ENCODE peak calls at places on chromosome 22, in nine cellular contexts. H, G, I, X, K, B, M, R and E are unnamed samples.

GRCh38 chr22:33492210-33492651 is 428.0 kb downstream of the LARGE1 start:
- DNase-seq in H (no peak), G (no peak), I (peak), X (no peak), K (no peak), B (no peak), M (no peak), R (no peak), E (no peak)

GRCh38 chr22:42700901-42701300 is 19.8 kb downstream of the A4GALT start:
- DNase-seq in H (no peak), G (no peak), I (no peak), X (no peak), K (no peak), B (no peak), M (no peak), R (no peak), E (no peak)

GRCh38 chr22:20576445-20576816 is 69.0 kb downstream of the MED15 start:
- DNase-seq in H (no peak), G (no peak), I (no peak), X (no peak), K (no peak), B (no peak), M (no peak), R (no peak), E (no peak)

GRCh38 chr22:21949569-21949918 is 3.1 kb downstream of the PPM1F start:
- DNase-seq in H (no peak), G (no peak), I (no peak), X (no peak), K (no peak), B (no peak), M (no peak), R (no peak), E (no peak)

GRCh38 chr22:41524283-41524682 is 20.0 kb downstream of the POLR3H start:
- DNase-seq in H (peak), G (no peak), I (no peak), X (peak), K (peak), B (no peak), M (no peak), R (no peak), E (peak)

GRCh38 chr22:27554841-27555456 is 246.6 kb downstream of the MN1 start:
- DNase-seq in H (no peak), G (no peak), I (no peak), X (no peak), K (no peak), B (no peak), M (no peak), R (no peak), E (no peak)

GRCh38 chr22:41338614-41339212 is 37.4 kb downstream of the ZC3H7B start:
- DNase-seq in H (no peak), G (no peak), I (no peak), X (no peak), K (no peak), B (no peak), M (no peak), R (no peak), E (no peak)

GRCh38 chr22:19060356-19061009 is 61.7 kb downstream of the DGCR2 start:
- DNase-seq in H (no peak), G (no peak), I (no peak), X (no peak), K (no peak), B (no peak), M (no peak), R (no peak), E (peak)

GRCh38 chr22:32661296-32661695 is 140.2 kb upstream of the TIMP3 start:
- DNase-seq in H (peak), G (no peak), I (no peak), X (peak), K (peak), B (no peak), M (no peak), R (no peak), E (peak)

GRCh38 chr22:31090217-31091085 is 9.3 kb downstream of the SMTN start:
- DNase-seq in H (peak), G (no peak), I (no peak), X (no peak), K (no peak), B (no peak), M (no peak), R (no peak), E (no peak)

GRCh38 chr22:49366437-49366836 is 461.2 kb downstream of the BRD1 start:
- DNase-seq in H (no peak), G (no peak), I (no peak), X (no peak), K (no peak), B (no peak), M (no peak), R (no peak), E (no peak)

GRCh38 chr22:49142891-49143290 is 684.8 kb downstream of the BRD1 start:
- DNase-seq in H (no peak), G (no peak), I (no peak), X (no peak), K (no peak), B (no peak), M (no peak), R (no peak), E (no peak)

GRCh38 chr22:50246242-50247175 is 1.7 kb upstream of the TUBGCP6 start:
- DNase-seq in H (no peak), G (no peak), I (no peak), X (no peak), K (no peak), B (no peak), M (peak), R (no peak), E (no peak)

GRCh38 chr22:30308518-30309230 is 18.1 kb downstream of the TBC1D10A start:
- DNase-seq in H (peak), G (no peak), I (no peak), X (peak), K (no peak), B (no peak), M (no peak), R (no peak), E (no peak)

GRCh38 chr22:48177591-48177990 is 1415.1 kb downstream of the TBC1D22A start:
- DNase-seq in H (no peak), G (no peak), I (no peak), X (no peak), K (no peak), B (no peak), M (no peak), R (no peak), E (no peak)

GRCh38 chr22:20973634-20974286 is 6.7 kb downstream of the AIFM3 start:
- DNase-seq in H (no peak), G (no peak), I (no peak), X (no peak), K (no peak), B (no peak), M (no peak), R (no peak), E (no peak)

GRCh38 chr22:26527574-26528465 is 15.5 kb upstream of the TFIP11 start:
- DNase-seq in H (no peak), G (no peak), I (no peak), X (no peak), K (no peak), B (no peak), M (no peak), R (no peak), E (no peak)

GRCh38 chr22:41485033-41485432 is 16.1 kb downstream of the ACO2 start:
- DNase-seq in H (peak), G (no peak), I (no peak), X (peak), K (no peak), B (no peak), M (no peak), R (no peak), E (no peak)

DNA sequence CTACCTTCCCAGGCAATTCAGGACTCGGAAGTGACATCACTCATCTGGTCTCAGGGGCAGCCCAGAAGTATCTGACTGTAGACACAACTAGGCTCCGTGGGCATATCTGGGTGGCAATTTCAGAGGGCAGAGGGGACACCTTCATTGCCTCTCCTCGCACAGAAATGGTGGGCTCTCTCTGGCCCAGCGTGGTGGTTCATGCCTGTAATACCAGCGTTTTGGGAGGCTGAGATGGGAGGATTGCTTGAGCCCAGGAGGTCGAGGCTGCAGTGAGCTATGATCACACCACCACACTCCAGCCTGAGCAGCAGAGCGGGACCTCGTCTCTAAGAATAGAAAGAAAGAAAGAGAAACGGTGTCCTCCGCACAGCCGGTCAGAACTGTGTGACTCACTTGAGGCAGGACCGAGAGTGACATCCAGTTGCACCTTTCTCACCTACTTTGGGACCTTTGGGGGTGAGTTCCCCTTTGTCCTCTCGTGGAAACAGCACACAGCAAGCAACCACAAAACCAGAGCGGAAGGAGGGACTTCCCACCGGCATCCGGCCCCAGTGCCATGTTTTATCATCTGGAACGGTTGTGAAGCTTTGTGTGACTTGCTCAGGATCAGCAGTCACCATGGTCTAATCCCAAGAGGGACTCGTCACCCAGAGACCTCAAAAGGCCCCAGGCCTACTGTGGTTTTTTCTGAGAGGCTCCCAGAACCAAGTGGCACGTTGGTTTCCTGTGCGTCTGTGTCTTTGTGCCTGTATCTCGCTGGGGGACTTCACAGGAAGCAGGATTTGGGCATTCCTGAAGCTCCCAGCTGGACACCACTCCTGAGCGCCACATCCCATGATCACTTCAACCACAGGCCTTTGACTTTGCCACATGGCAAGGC is 38.4 kb upstream of the EMID1 start:
- DNase-seq in H (no peak), G (no peak), I (no peak), X (peak), K (no peak), B (no peak), M (no peak), R (no peak), E (no peak)
- H3K4me3 ChIP-seq in H (no peak), G (no peak), I (no peak), X (no peak), K (no peak), B (no peak), M (no peak), R (no peak), E (no peak)

GRCh38 chr22:45318168-45318557 is 8.4 kb downstream of the FAM118A start:
- DNase-seq in H (peak), G (no peak), I (peak), X (peak), K (peak), B (no peak), M (no peak), R (no peak), E (peak)

GRCh38 chr22:45316796-45317526 is 7.2 kb downstream of the FAM118A start:
- DNase-seq in H (no peak), G (no peak), I (no peak), X (no peak), K (no peak), B (no peak), M (no peak), R (no peak), E (no peak)

GRCh38 chr22:45319319-45319675 is 9.6 kb downstream of the FAM118A start:
- DNase-seq in H (no peak), G (no peak), I (peak), X (no peak), K (peak), B (no peak), M (no peak), R (no peak), E (peak)

GRCh38 chr22:45318558-45319318 is 9.0 kb downstream of the FAM118A start:
- DNase-seq in H (no peak), G (no peak), I (peak), X (peak), K (peak), B (no peak), M (no peak), R (no peak), E (no peak)

GRCh38 chr22:45317551-45318167 is 7.9 kb downstream of the FAM118A start:
- DNase-seq in H (peak), G (no peak), I (peak), X (peak), K (peak), B (no peak), M (no peak), R (no peak), E (no peak)
- TF ChIP-seq CTCF in H (peak), G (no peak), I (peak), X (peak), K (peak), B (peak), M (no peak), R (peak), E (peak)

GRCh38 chr22:46292727-46293126 is 3.9 kb upstream of the GTSE1 start:
- DNase-seq in H (peak), G (no peak), I (no peak), X (peak), K (no peak), B (no peak), M (no peak), R (no peak), E (no peak)
- H3K27ac ChIP-seq in H (no peak), G (no peak), I (no peak), X (peak), K (no peak), B (no peak), M (no peak), R (peak), E (no peak)

GRCh38 chr22:24894998-24895397 is 51.5 kb downstream of the LHFPL7 start:
- DNase-seq in H (peak), G (no peak), I (no peak), X (peak), K (peak), B (peak), M (peak), R (no peak), E (no peak)
- H3K4me3 ChIP-seq in H (no peak), G (peak), I (no peak), X (no peak), K (no peak), B (peak), M (peak), R (no peak), E (no peak)

DNA sequence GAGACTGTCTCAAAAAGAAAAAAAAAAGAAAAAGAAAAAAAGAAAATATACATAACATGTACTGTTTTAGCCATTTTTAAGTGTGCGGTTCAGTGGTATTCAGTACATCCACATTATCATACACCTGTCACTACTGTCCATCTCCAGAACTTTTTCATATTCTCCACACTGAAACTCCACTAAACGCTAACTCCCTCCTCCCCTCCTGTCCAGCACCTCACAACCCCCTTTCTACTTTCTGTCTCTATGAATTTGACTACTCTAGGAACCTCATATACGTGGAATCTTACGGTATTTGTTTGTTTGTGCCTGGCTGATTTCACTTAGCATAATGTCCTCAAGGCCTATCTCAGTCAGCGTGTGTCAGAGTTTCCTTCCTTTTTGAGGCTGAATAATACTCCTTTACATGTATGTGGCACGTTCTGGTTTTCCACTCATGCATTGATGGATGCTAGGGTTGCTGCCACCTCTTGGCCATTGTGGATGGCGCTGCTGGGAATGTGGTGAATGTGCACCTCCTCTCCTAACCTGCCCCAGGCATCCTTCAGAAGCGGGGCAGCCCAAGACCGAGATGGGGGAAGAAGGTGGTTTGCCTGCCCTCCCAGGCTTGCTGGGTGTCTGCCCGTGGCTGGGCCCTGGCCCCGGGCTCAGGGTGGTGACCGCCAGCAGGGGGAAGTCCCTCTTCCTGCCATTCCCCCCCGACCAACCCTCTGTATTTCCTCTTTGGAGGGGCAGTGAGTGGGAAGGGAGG is 60.5 kb downstream of the BCR start:
- DNase-seq in H (no peak), G (no peak), I (peak), X (no peak), K (no peak), B (no peak), M (peak), R (no peak), E (no peak)
- TF ChIP-seq CTCF in H (no peak), G (no peak), I (peak), X (peak), K (peak), B (peak), M (no peak), R (peak), E (peak)

GRCh38 chr22:23281053-23281405 is 100.7 kb downstream of the BCR start:
- DNase-seq in H (no peak), G (no peak), I (no peak), X (no peak), K (no peak), B (no peak), M (no peak), R (no peak), E (no peak)
- H3K27ac ChIP-seq in H (peak), G (no peak), I (no peak), X (peak), K (no peak), B (peak), M (no peak), R (peak), E (no peak)

GRCh38 chr22:40182231-40182835 is 4.6 kb downstream of the TNRC6B start:
- DNase-seq in H (no peak), G (no peak), I (no peak), X (no peak), K (no peak), B (no peak), M (no peak), R (no peak), E (no peak)

GRCh38 chr22:40181323-40181722 is 3.6 kb downstream of the TNRC6B start:
- DNase-seq in H (no peak), G (no peak), I (no peak), X (no peak), K (no peak), B (no peak), M (no peak), R (no peak), E (no peak)

GRCh38 chr22:40179535-40179934 is 1.8 kb downstream of the TNRC6B start:
- DNase-seq in H (no peak), G (no peak), I (no peak), X (no peak), K (no peak), B (no peak), M (no peak), R (no peak), E (no peak)

GRCh38 chr22:40180403-40180802 is 2.7 kb downstream of the TNRC6B start:
- DNase-seq in H (no peak), G (no peak), I (no peak), X (no peak), K (no peak), B (no peak), M (no peak), R (no peak), E (no peak)

GRCh38 chr22:40183029-40183581 is 5.4 kb downstream of the TNRC6B start:
- DNase-seq in H (peak), G (no peak), I (peak), X (no peak), K (peak), B (no peak), M (no peak), R (no peak), E (no peak)
- H3K4me3 ChIP-seq in H (no peak), G (peak), I (no peak), X (no peak), K (no peak), B (no peak), M (no peak), R (no peak), E (peak)

GRCh38 chr22:37098976-37099577 is 10.4 kb downstream of the TMPRSS6 start:
- DNase-seq in H (no peak), G (no peak), I (peak), X (no peak), K (no peak), B (no peak), M (no peak), R (no peak), E (no peak)
- TF ChIP-seq CTCF in H (no peak), G (no peak), I (peak), X (no peak), K (peak), B (peak), M (no peak), R (no peak), E (peak)

DNA sequence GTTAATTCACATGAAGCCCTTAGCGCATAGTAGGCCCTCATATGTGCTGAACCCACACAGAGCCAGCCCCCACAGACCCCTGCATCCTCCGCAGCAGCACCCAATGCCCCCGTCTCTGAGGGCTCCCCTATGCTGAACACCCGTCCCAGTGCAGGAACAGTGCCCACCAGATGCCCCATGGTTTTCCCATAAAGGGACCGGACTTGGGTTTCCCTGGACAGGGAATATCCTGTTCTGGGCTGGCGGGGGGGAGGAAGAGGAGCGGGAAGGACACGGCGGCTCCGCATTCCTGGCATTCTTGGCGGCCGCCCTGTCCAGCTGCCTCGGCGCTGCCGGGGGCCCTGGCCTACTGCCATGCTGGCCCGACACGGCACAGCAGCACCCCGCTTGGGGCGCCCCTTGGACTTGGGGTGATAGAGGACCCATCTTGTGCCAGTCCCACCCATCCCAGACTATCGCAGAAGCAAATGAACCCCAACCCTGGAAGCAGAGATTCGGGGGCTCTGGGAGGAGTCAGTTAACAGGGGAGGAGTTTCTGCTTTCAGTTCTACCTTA is 23.7 kb upstream of the CBX7 start:
- DNase-seq in H (peak), G (no peak), I (peak), X (peak), K (peak), B (no peak), M (no peak), R (no peak), E (no peak)
- H3K27ac ChIP-seq in H (peak), G (peak), I (peak), X (peak), K (peak), B (peak), M (peak), R (peak), E (peak)

GRCh38 chr22:46081036-46081830 is 69.1 kb upstream of the PPARA start:
- DNase-seq in H (peak), G (no peak), I (no peak), X (peak), K (no peak), B (no peak), M (no peak), R (no peak), E (no peak)
- H3K4me3 ChIP-seq in H (no peak), G (peak), I (no peak), X (peak), K (no peak), B (peak), M (peak), R (peak), E (peak)